ENCODE peak calls at places on chromosomes 6 and 20, in four cellular contexts. K is AG08396, F is neuronal stem cell, C is amniotic stem cell. T is an unnamed sample.

GRCh38 chr6:128417698-128418097 is 102.7 kb downstream of the PTPRK start:
- DNase-seq in F (no peak), K (no peak), C (no peak), T (peak; percentile 80)

GRCh38 chr6:21048047-21048446 is 513.8 kb downstream of the CDKAL1 start:
- DNase-seq in F (no peak), C (no peak), K (no peak), T (no peak)

GRCh38 chr20:18288748-18289705 is 700 bp downstream of the ZNF133 start:
- DNase-seq in K (peak; percentile 30), C (no peak), F (no peak), T (no peak)

GRCh38 chr6:71886184-71887005 is at the start of gene RIMS1:
- DNase-seq in C (peak; percentile 0), K (peak; percentile 65), F (peak; percentile 61), T (peak; percentile 63)

GRCh38 chr6:160431231-160431630 is 83.1 kb downstream of the SLC22A3 start:
- DNase-seq in F (no peak), K (peak; percentile 16), C (no peak), T (peak; percentile 99)

GRCh38 chr6:44012078-44012493 is 115.2 kb downstream of the MRPL14 start:
- DNase-seq in F (no peak), K (peak; percentile 71), C (peak; percentile 56), T (peak; percentile 93)

GRCh38 chr6:53581161-53581560 is 36.3 kb upstream of the GCLC start:
- DNase-seq in K (peak; percentile 50), F (no peak), C (peak; percentile 33), T (peak; percentile 46)

GRCh38 chr20:48897298-48898044 is 24.0 kb upstream of the ARFGEF2 start:
- DNase-seq in K (peak; percentile 60), C (peak; percentile 39), F (no peak), T (no peak)

GRCh38 chr6:121686611-121687023 is 251.2 kb downstream of the GJA1 start:
- DNase-seq in F (no peak), C (no peak), K (no peak), T (no peak)

GRCh38 chr6:26312096-26312463 is 52.9 kb upstream of the BTN3A2 start:
- DNase-seq in C (no peak), F (no peak), K (no peak), T (peak; percentile 31)

GRCh38 chr6:90425161-90425641 is 128.6 kb upstream of the BACH2 start:
- DNase-seq in F (no peak), C (no peak), K (no peak), T (no peak)

GRCh38 chr20:55953201-55953600 is 52.1 kb downstream of the CBLN4 start:
- DNase-seq in K (no peak), C (no peak), F (no peak), T (no peak)

GRCh38 chr20:62925420-62926228 is 681 bp downstream of the DIDO1 start:
- DNase-seq in C (no peak), K (peak; percentile 43), F (no peak), T (peak; percentile 50)

GRCh38 chr6:113595921-113596376 is 261.2 kb upstream of the MARCKS start:
- DNase-seq in K (no peak), C (no peak), F (no peak), T (no peak)

GRCh38 chr6:4084444-4085328 is 5.7 kb upstream of the FAM217A start:
- DNase-seq in K (no peak), C (no peak), F (no peak), T (no peak)

GRCh38 chr6:41785254-41785653 is 2.2 kb upstream of the TOMM6 start:
- DNase-seq in C (no peak), F (no peak), K (no peak), T (no peak)

GRCh38 chr6:26392932-26393636 is 9.0 kb upstream of the BTN3A1 start:
- DNase-seq in F (no peak), K (no peak), C (no peak), T (peak; percentile 69)

GRCh38 chr6:85323435-85324040 is 126.3 kb upstream of the NT5E start:
- DNase-seq in K (peak; percentile 49), C (peak; percentile 14), F (peak; percentile 83), T (peak; percentile 92)

GRCh38 chr6:89008763-89009374 is 45.5 kb upstream of the RNGTT start:
- DNase-seq in C (no peak), K (no peak), F (no peak), T (no peak)

GRCh38 chr6:11232968-11233626 is 629 bp upstream of the NEDD9 start:
- DNase-seq in F (peak; percentile 76), C (no peak), K (no peak), T (no peak)

GRCh38 chr20:63846128-63846771 is 15.0 kb upstream of the ABHD16B start:
- DNase-seq in F (no peak), C (no peak), K (peak; percentile 70), T (peak; percentile 59)

GRCh38 chr20:278607-279571 is 11.7 kb downstream of the C20orf96 start:
- DNase-seq in K (no peak), F (no peak), C (no peak), T (no peak)

GRCh38 chr6:24883618-24884017 is 52.1 kb downstream of the RIPOR2 start:
- DNase-seq in F (no peak), C (peak; percentile 60), K (peak; percentile 18), T (no peak)

GRCh38 chr6:150456466-150456865 is 87.7 kb downstream of the IYD start:
- DNase-seq in C (no peak), K (no peak), F (no peak), T (no peak)

GRCh38 chr6:20707166-20707485 is 172.9 kb downstream of the CDKAL1 start:
- DNase-seq in C (no peak), K (no peak), F (no peak), T (no peak)

GRCh38 chr6:134436281-134436815 is 118.4 kb upstream of the SGK1 start:
- DNase-seq in K (peak; percentile 81), F (no peak), C (peak; percentile 95), T (no peak)